ENCODE peak calls at places on chromosomes 6 and 20, in ten cellular contexts. P is endodermal cell, Y is astrocyte of the spinal cord, O is skeletal muscle cell, V is GM06990, U is coronary artery, S is GM23248, H is cardiac muscle cell, G is psoas muscle, D is fibroblast of mammary gland. N is an unnamed sample.

GRCh38 chr6:19731286-19731685 is 105.9 kb upstream of the ID4 start:
- DNase-seq in P (no peak), V (no peak), U (no peak), D (peak; percentile 90), O (peak; percentile 90), G (no peak), S (peak; percentile 95), Y (peak; percentile 88), H (peak; percentile 89), N (peak; percentile 95)

GRCh38 chr6:31580807-31581437 is 1.3 kb downstream of the LTB start:
- DNase-seq in P (peak; percentile 95), S (peak; percentile 85), O (no peak), U (no peak), H (peak; percentile 86), Y (peak; percentile 75), D (peak; percentile 66), V (peak; percentile 89), G (peak; percentile 91), N (peak; percentile 75)

GRCh38 chr6:168616807-168617756 is 176.1 kb downstream of the SMOC2 start:
- DNase-seq in U (no peak), S (no peak), G (no peak), Y (no peak), P (no peak), H (no peak), V (no peak), O (no peak), D (no peak), N (peak; percentile 9)

GRCh38 chr6:87791982-87792381 is 89.9 kb upstream of the AKIRIN2 start:
- DNase-seq in H (no peak), O (no peak), Y (no peak), U (no peak), S (no peak), G (no peak), V (no peak), P (no peak), D (no peak), N (no peak)

GRCh38 chr20:23143986-23144695 is 58.0 kb upstream of the CD93 start:
- DNase-seq in H (no peak), D (no peak), Y (no peak), G (no peak), U (peak; percentile 59), V (no peak), P (no peak), S (no peak), O (no peak), N (no peak)

GRCh38 chr20:50368813-50369224 is 141.4 kb upstream of the PTPN1 start:
- DNase-seq in O (no peak), Y (no peak), D (peak; percentile 56), G (no peak), H (peak; percentile 66), V (no peak), U (no peak), S (peak; percentile 35), P (no peak), N (peak; percentile 65)

GRCh38 chr20:62062661-62063600 is 2.8 kb downstream of the TAF4 start:
- DNase-seq in Y (no peak), S (no peak), D (no peak), H (no peak), V (no peak), U (no peak), O (no peak), G (no peak), P (no peak), N (no peak)

GRCh38 chr20:49278817-49279676 is 1.2 kb upstream of the ZNFX1 start:
- DNase-seq in V (no peak), P (peak; percentile 46), S (peak; percentile 69), G (no peak), Y (no peak), D (peak; percentile 36), H (peak; percentile 48), O (no peak), U (no peak), N (peak; percentile 33)

GRCh38 chr20:15976047-15976731 is 597.1 kb downstream of the KIF16B start:
- DNase-seq in U (no peak), V (no peak), S (no peak), Y (no peak), H (no peak), D (no peak), G (no peak), P (peak; percentile 86), O (no peak), N (no peak)

GRCh38 chr20:42577193-42577592 is 612.5 kb downstream of the PTPRT start:
- DNase-seq in S (no peak), Y (no peak), P (peak; percentile 64), V (no peak), U (no peak), G (no peak), D (no peak), O (no peak), H (no peak), N (no peak)

GRCh38 chr6:92124126-92124525 is 1295.2 kb downstream of the EPHA7 start:
- DNase-seq in H (peak; percentile 16), D (no peak), Y (peak; percentile 54), S (no peak), P (no peak), O (peak; percentile 54), G (no peak), V (no peak), U (no peak), N (peak; percentile 0)

GRCh38 chr20:19692100-19692499 is 66.0 kb upstream of the RIN2 start:
- DNase-seq in O (no peak), V (no peak), Y (peak; percentile 40), D (peak; percentile 55), S (peak; percentile 50), U (no peak), G (no peak), P (no peak), H (peak; percentile 23), N (peak; percentile 30)

GRCh38 chr6:153092082-153093013 is 38.7 kb downstream of the RGS17 start:
- DNase-seq in S (peak; percentile 81), H (peak; percentile 85), G (no peak), D (peak; percentile 99), Y (peak; percentile 92), U (no peak), O (peak; percentile 96), V (peak; percentile 31), P (no peak), N (peak; percentile 84)

DNA sequence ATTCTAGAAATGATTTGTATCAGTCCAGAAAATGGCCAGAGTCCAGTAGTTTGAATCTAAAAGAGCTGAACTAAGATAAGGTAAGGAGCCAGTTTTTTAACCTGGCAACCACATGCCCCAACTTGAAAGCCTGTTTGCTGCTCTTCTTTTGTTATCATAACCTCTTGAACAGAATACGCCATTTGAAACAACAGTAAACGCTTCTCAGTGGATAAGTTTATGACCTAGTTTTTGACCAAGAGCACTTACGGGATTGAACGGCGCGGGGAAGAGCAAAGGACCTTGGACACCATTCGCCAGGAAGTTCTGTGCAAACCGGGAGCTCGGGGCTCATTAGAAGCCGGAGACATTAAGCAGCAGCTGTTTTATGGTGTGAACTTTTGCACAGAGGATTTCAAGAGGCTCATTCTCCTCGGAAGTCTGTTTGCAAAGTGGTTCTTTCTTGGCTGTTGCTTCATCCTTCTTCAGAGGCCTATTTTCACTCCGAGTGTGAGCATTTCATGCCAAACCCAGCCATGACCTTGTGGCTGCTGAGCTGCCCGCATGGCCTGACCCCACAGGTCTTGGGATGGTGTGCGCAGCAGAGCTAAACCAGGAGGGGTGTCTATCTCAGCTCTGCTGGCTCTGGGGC is 215.1 kb downstream of the SOX4 start:
- DNase-seq in H (peak; percentile 79), G (no peak), Y (peak; percentile 59), O (peak; percentile 44), P (no peak), V (no peak), U (no peak), S (peak; percentile 22), D (peak; percentile 51), N (peak; percentile 65)
- H3K4me3 ChIP-seq in H (no peak overlapping the region), G (no peak overlapping the region), Y (no peak overlapping the region), O (no peak overlapping the region), P (no peak overlapping the region), V (no peak overlapping the region), U (peak overlapping the region; percentile 51), S (peak overlapping the region; percentile 36), D (no peak overlapping the region), N (no peak overlapping the region)

GRCh38 chr6:146028250-146028789 is 542 bp upstream of the GRM1 start:
- DNase-seq in D (peak; percentile 52), H (peak; percentile 75), P (peak; percentile 95), V (peak; percentile 44), Y (peak; percentile 63), O (peak; percentile 9), U (no peak), S (peak; percentile 74), G (peak; percentile 59), N (peak; percentile 61)
- H3K4me3 ChIP-seq in D (peak overlapping the region; percentile 3), H (peak overlapping the region; percentile 5), P (peak overlapping the region; percentile 90), V (no peak overlapping the region), Y (no peak overlapping the region), O (no peak overlapping the region), U (peak overlapping the region; percentile 55), S (peak overlapping the region; percentile 61), G (no peak overlapping the region), N (no peak overlapping the region)

DNA sequence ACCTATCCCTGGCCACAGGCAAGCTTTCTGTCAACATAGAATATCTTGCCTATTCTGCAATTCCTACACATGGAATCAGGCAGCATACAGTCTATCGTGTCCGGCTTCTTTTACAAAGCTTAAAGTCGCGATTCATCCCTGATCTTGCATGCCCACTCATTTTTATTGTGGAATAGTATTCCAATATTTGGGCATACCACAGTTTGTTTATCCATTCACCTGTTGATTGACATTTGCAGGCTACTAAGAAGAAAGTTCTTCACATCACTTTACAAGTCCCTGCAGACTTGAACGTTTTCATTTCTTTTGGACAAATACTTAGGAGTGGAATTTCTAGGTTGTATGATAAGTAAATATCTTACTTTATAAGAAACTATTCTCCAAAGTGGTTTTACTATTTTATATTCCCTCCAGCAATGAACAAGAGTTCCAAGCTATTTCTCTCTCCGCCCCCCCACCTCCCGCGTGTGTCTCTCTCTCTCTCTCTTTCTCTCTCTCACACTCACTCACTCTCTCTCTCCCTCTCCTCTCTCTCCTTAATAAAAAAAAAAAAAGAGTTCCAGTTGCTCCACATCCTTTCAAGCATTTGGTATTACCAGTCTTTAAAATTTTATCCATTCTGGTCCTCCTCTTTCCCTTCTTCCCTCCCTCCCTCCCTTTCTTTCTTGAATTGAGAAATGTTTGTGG is 1.1 kb upstream of the PLCB1 start:
- DNase-seq in H (no peak), D (no peak), Y (no peak), V (no peak), G (no peak), O (no peak), U (no peak), P (no peak), S (no peak), N (no peak)
- H3K4me3 ChIP-seq in H (peak overlapping the region; percentile 59), D (no peak overlapping the region), Y (no peak overlapping the region), V (no peak overlapping the region), G (peak overlapping the region; percentile 90), O (no peak overlapping the region), U (peak overlapping the region; percentile 86), P (peak overlapping the region; percentile 80), S (peak overlapping the region; percentile 79), N (peak overlapping the region; percentile 73)

GRCh38 chr20:3072530-3073250 is 1.3 kb downstream of the OXT start:
- DNase-seq in U (no peak), H (no peak), P (no peak), G (no peak), O (no peak), D (no peak), S (no peak), V (no peak), Y (no peak), N (no peak)
- H3K4me3 ChIP-seq in U (peak overlapping the region; percentile 68), H (no peak overlapping the region), P (no peak overlapping the region), G (peak overlapping the region; percentile 62), O (no peak overlapping the region), D (no peak overlapping the region), S (peak overlapping the region; percentile 67), V (no peak overlapping the region), Y (no peak overlapping the region), N (no peak overlapping the region)

GRCh38 chr6:43074847-43075741 is 1.0 kb upstream of the PTK7 start:
- DNase-seq in U (no peak), H (peak; percentile 96), S (peak; percentile 77), G (no peak), D (peak; percentile 66), O (peak; percentile 41), P (peak; percentile 72), Y (peak; percentile 84), V (no peak), N (peak; percentile 91)
- H3K4me3 ChIP-seq in U (no peak overlapping the region), H (no peak overlapping the region), S (peak overlapping the region; percentile 94), G (peak overlapping the region; percentile 63), D (peak overlapping the region; percentile 37), O (peak overlapping the region; percentile 50), P (peak overlapping the region; percentile 73), Y (peak overlapping the region; percentile 51), V (no peak overlapping the region), N (peak overlapping the region; percentile 49)

N was measured in cardiac fibroblast.